ENCODE peak calls at places on chromosomes 16 and 17, in ten cellular contexts. G is pancreas; B is suprapubic skin; I is prostate gland; O is colonic mucosa; C is cardiac muscle cell; H is sigmoid colon; P is aorta; W is CD4-positive, CD25-positive, alpha-beta regulatory T cell; L is neuronal stem cell. X is an unnamed sample.
A peak's percentile ranks its signal among the peaks of the same experiment; 100 is the strongest.

GRCh38 chr17:68197997-68198930 is 49.6 kb upstream of the AMZ2 start:
- DNase-seq in W (peak; percentile 29), P (no peak), C (no peak), H (no peak), L (no peak), O (no peak), B (peak; percentile 68), G (no peak), I (no peak), X (no peak)

GRCh38 chr17:36001862-36002603 is 680 bp upstream of the CCL15 start:
- DNase-seq in B (no peak), W (no peak), I (no peak), C (no peak), H (no peak), P (no peak), O (peak; percentile 96), L (no peak), G (peak; percentile 67), X (no peak)

GRCh38 chr17:394718-395095 is 42.1 kb upstream of the RPH3AL start:
- DNase-seq in I (no peak), O (no peak), L (no peak), C (no peak), P (peak; percentile 10), B (no peak), W (no peak), H (no peak), G (no peak), X (no peak)

GRCh38 chr17:63125987-63126386 is 160.0 kb downstream of the TANC2 start:
- DNase-seq in B (no peak), I (no peak), P (no peak), O (no peak), G (no peak), H (no peak), W (no peak), C (no peak), L (no peak), X (no peak)

GRCh38 chr16:53768167-53768566 is 64.2 kb downstream of the FTO start:
- DNase-seq in B (no peak), G (no peak), O (no peak), H (no peak), C (peak; percentile 51), I (no peak), W (no peak), L (no peak), P (no peak), X (no peak)

GRCh38 chr16:68778551-68779231 is 41.6 kb downstream of the CDH1 start:
- DNase-seq in H (no peak), P (no peak), L (no peak), C (no peak), B (no peak), O (peak; percentile 43), G (peak; percentile 88), W (no peak), I (peak; percentile 87), X (no peak)

GRCh38 chr17:8224891-8225812 is 14.8 kb upstream of the AURKB start:
- DNase-seq in H (no peak), B (no peak), O (peak; percentile 30), L (no peak), C (no peak), G (no peak), I (no peak), P (no peak), W (no peak), X (no peak)

GRCh38 chr17:48429156-48429555 is 858 bp downstream of the SKAP1 start:
- DNase-seq in P (no peak), W (peak; percentile 75), B (no peak), I (no peak), G (no peak), H (no peak), C (no peak), L (no peak), O (no peak), X (no peak)

GRCh38 chr17:62398891-62399290 is 18.5 kb downstream of the EFCAB3 start:
- DNase-seq in C (no peak), H (no peak), P (no peak), G (no peak), I (no peak), B (no peak), W (no peak), L (no peak), O (no peak), X (no peak)

DNA sequence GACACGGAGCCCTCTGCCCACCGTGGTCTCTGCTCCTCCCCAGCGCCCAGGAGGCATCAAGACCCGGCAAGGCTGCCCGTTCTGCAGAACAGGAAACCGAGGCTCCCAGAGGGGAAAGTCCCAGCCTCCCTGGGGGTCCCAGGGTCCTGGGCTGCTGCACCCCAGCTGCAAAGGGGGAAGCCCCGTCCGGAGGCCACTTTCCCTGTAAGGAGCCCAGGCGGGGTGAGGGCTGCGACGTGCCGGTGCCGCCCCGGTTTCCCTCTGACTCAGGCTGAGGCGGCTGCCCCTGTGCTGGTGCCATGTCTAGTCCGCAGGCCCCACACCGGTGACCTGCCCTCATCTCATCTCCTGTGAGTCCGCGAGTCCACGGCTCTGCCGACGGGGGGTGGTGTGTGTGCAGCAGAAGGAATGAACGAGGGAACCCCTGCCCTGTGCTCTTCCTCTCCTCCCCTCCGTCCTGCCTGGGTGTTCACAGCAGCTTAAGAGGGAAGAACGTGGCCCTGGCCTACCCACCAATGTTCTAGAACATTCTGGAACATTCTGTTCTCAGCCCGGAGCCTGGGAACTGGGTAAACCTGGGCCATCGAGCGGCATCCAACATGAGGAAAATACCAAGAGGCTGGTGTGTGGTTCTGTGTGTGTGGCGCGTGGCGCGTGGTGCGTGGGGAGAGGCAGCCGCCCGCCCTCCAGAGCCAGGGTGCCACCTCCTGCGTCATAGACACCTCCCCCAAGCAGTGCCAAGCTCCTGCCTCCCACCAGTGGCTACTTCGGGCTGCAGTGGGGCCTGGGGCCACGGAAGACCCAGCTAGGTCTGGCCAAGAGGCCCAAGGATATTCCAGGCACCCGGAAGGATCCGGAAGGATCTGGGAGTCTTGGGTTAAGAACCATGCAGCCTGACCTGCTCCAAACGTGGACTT is 7.0 kb upstream of the CBFA2T3 start:
- DNase-seq in O (no peak), G (no peak), C (no peak), I (no peak), H (no peak), P (no peak), L (no peak), W (no peak), B (no peak), X (no peak)
- H3K27ac ChIP-seq in O (no peak overlapping the region), G (no peak overlapping the region), C (no peak overlapping the region), I (no peak overlapping the region), H (no peak overlapping the region), P (no peak overlapping the region), L (no peak overlapping the region), W (no peak overlapping the region), B (no peak overlapping the region), X (no peak overlapping the region)

GRCh38 chr17:28899212-28899815 is 1.8 kb upstream of the FLOT2 start:
- DNase-seq in G (no peak), W (no peak), L (no peak), B (peak; percentile 29), I (no peak), O (no peak), P (no peak), H (no peak), C (no peak), X (no peak)
- H3K27ac ChIP-seq in G (no peak overlapping the region), W (peak overlapping the region; percentile 25), L (no peak overlapping the region), B (no peak overlapping the region), I (no peak overlapping the region), O (no peak overlapping the region), P (no peak overlapping the region), H (no peak overlapping the region), C (no peak overlapping the region), X (no peak overlapping the region)

DNA sequence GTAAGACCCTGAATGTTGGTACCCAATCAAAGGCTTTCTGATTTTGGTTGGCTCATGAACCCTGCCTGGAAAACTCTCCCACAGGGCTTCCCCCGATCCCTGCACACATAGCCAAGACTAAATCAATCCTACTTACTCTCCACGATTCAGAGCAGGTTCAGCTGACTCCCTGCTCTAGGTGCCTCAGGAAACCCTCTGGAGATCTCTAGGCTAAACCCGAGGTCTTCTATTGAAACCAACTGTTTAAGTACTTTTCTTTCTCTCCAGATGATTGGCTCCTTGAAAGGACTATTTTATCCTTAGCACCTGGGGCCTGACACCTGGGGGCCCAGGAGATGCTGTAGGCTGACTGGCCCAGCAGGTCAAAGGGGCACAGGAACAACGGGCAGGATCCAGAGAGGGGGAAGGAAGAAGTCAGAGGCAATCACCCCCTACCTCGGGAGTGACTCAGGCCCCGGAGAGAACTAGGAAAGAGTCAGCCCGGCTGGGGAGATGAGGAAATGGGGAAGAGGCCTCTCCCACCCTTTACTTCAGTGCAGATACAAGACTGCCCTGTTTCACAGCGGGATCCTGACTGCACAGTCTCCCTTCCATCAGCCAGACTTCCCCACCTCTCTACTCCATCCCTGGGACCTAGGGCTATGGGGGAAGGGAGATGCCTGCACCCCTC is 2.0 kb downstream of the TBC1D10B start:
- DNase-seq in B (peak; percentile 66), H (peak; percentile 71), L (no peak), I (no peak), W (no peak), O (no peak), C (peak; percentile 62), P (peak; percentile 67), G (no peak), X (no peak)
- H3K27ac ChIP-seq in B (no peak overlapping the region), H (peak overlapping the region; percentile 83), L (no peak overlapping the region), I (peak overlapping the region; percentile 74), W (peak overlapping the region; percentile 72), O (peak overlapping the region; percentile 40), C (peak overlapping the region; percentile 89), P (no peak overlapping the region), G (peak overlapping the region; percentile 50), X (peak overlapping the region; percentile 57)

GRCh38 chr17:45575126-45575885 is 84.8 kb upstream of the PLEKHM1 start:
- DNase-seq in P (no peak), H (no peak), L (no peak), B (no peak), O (no peak), G (no peak), W (no peak), C (no peak), I (no peak), X (no peak)

GRCh38 chr17:45574376-45574775 is 83.9 kb upstream of the PLEKHM1 start:
- DNase-seq in B (no peak), O (no peak), G (no peak), H (no peak), W (no peak), C (peak; percentile 68), P (no peak), I (no peak), L (no peak), X (no peak)

GRCh38 chr17:45577571-45578279 is 87.2 kb upstream of the PLEKHM1 start:
- DNase-seq in C (no peak), L (no peak), I (no peak), P (no peak), G (no peak), B (no peak), O (no peak), W (no peak), H (no peak), X (no peak)

GRCh38 chr17:45578516-45579455 is 88.3 kb upstream of the PLEKHM1 start:
- DNase-seq in I (no peak), P (no peak), L (no peak), B (no peak), H (no peak), G (no peak), W (no peak), C (no peak), O (no peak), X (peak; percentile 68)

DNA sequence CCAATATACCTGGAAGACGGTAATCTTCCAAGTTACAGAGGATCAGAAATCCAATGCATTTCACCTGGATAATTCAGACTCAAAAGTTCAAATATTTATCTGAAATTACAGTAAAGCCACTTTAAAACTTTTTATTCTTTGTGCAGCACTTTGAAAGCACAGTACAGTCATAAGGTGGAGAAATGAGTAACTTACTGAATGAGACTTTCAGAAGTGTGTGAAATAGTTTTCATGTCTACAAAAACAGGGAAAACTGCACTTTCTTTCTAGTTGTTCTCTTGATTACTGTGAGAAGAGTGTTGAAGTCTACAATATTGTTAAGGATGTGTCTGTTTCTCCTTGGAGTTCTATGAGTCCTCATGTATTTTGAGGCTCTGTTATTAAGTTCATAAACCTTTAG is 83.4 kb upstream of the PLEKHM1 start:
- DNase-seq in B (no peak), W (no peak), H (no peak), P (no peak), I (no peak), O (no peak), C (no peak), G (no peak), L (no peak), X (no peak)
- H3K27ac ChIP-seq in B (no peak overlapping the region), W (no peak overlapping the region), H (no peak overlapping the region), P (peak overlapping the region; percentile 44), I (no peak overlapping the region), O (no peak overlapping the region), C (peak overlapping the region; percentile 59), G (no peak overlapping the region), L (no peak overlapping the region), X (no peak overlapping the region)

X was measured in epithelial cell of prostate.